ENCODE peak calls at places on chromosomes 2 and 18, in four cellular contexts. E, I, N and O are unnamed samples.

GRCh38 chr2:22756644-22757043 is 628.3 kb upstream of the KLHL29 start:
- DNase-seq in E (no peak), I (no peak), N (no peak), O (no peak)

GRCh38 chr2:111041398-111042202 is 79.1 kb upstream of the BCL2L11 start:
- DNase-seq in E (no peak), I (no peak), N (no peak), O (no peak)

GRCh38 chr18:75070625-75071483 is 138.1 kb downstream of the PTGR3 start:
- DNase-seq in E (peak), I (peak), N (no peak), O (no peak)

GRCh38 chr2:19785432-19785831 is 116.4 kb downstream of the TTC32 start:
- DNase-seq in E (peak), I (no peak), N (no peak), O (no peak)

GRCh38 chr2:201984800-201985525 is 48.7 kb upstream of the FZD7 start:
- DNase-seq in E (no peak), I (no peak), N (no peak), O (no peak)

GRCh38 chr18:55982992-55983391 is 395.0 kb upstream of the TCF4 start:
- DNase-seq in E (no peak), I (no peak), N (no peak), O (no peak)

GRCh38 chr2:135169900-135170753 is 118.0 kb downstream of the RAB3GAP1 start:
- DNase-seq in E (no peak), I (no peak), N (no peak), O (no peak)

GRCh38 chr2:219331560-219332213 is 857 bp downstream of the RESP18 start:
- DNase-seq in E (no peak), I (no peak), N (peak), O (peak)

GRCh38 chr2:21118302-21118920 is 5.4 kb upstream of the TDRD15 start:
- DNase-seq in E (peak), I (no peak), N (peak), O (no peak)

GRCh38 chr2:212523756-212524155 is 14.8 kb downstream of the ERBB4 start:
- DNase-seq in E (no peak), I (no peak), N (no peak), O (no peak)

GRCh38 chr2:15733867-15734765 is 142.4 kb downstream of the DDX1 start:
- DNase-seq in E (peak), I (peak), N (no peak), O (no peak)

GRCh38 chr2:226799976-226800940 is 638 bp upstream of the IRS1 start:
- DNase-seq in E (no peak), I (no peak), N (no peak), O (no peak)

GRCh38 chr2:191846787-191847620 is at the start of gene CAVIN2:
- DNase-seq in E (peak), I (peak), N (no peak), O (no peak)

GRCh38 chr2:33000986-33001385 is 54.2 kb downstream of the LTBP1 start:
- DNase-seq in E (no peak), I (no peak), N (no peak), O (no peak)

GRCh38 chr2:216632952-216633615 is at the start of gene IGFBP2:
- DNase-seq in E (no peak), I (no peak), N (peak), O (peak)

GRCh38 chr2:197838036-197838435 is 33.6 kb downstream of the PLCL1 start:
- DNase-seq in E (no peak), I (no peak), N (no peak), O (no peak)

GRCh38 chr2:88139203-88139702 is 11.4 kb upstream of the FABP1 start:
- DNase-seq in E (no peak), I (no peak), N (no peak), O (no peak)

GRCh38 chr2:30225131-30225762 is 6.1 kb upstream of the LBH start:
- DNase-seq in E (no peak), I (no peak), N (no peak), O (no peak)

DNA sequence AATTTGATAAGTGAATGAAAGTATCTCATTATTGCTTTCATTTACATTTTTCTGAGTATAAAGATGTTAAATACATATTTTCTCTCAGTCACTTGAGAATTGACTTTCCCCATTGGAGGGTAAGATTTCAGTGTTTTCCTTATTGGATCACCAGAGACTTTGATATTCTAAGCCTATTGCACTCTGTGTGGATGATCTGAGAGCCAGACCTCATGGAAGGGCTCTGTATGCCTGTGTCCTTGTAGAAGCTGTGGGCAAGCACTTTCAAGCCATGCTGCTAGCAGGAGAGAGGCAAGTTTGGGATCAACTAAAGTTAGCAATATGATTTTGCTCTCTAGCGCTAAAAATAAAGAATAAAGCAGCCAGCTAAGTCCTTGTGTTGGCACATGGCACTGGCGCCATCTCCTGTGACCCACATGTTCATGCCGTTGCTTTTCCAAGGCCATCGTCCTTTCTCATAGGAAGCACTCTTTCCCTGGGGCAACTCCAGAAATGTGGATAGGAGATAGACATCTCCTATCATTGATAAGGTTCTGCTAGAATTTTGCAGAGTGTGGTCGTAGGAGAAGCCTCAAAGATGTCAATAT is 72.6 kb downstream of the AOX1 start:
- DNase-seq in E (no peak), I (no peak), N (no peak), O (no peak)
- TF ChIP-seq CTCF in E (no peak), I (no peak), N (no peak), O (peak)

DNA sequence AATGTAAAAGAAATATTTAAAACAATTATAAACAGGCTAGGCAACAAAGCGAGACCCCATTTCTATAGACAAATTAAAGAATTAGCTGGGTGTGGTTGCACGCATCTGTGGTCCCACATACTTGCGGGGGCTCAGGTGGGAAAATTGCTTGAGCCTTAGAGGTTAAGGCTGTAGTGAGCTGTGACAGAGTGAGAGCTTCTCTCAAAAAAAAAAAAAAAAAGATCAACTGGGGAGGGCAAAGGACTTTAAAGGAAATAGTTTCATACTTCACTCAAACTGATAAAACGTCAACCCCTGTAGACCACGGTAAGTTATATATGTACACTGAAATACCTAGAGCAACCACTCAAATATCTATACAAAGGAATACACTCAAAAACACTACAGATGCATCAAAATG is 37.5 kb downstream of the MGAT4A start:
- DNase-seq in E (no peak), I (no peak), N (no peak), O (no peak)
- TF ChIP-seq CTCF in E (no peak), I (no peak), N (no peak), O (no peak)

DNA sequence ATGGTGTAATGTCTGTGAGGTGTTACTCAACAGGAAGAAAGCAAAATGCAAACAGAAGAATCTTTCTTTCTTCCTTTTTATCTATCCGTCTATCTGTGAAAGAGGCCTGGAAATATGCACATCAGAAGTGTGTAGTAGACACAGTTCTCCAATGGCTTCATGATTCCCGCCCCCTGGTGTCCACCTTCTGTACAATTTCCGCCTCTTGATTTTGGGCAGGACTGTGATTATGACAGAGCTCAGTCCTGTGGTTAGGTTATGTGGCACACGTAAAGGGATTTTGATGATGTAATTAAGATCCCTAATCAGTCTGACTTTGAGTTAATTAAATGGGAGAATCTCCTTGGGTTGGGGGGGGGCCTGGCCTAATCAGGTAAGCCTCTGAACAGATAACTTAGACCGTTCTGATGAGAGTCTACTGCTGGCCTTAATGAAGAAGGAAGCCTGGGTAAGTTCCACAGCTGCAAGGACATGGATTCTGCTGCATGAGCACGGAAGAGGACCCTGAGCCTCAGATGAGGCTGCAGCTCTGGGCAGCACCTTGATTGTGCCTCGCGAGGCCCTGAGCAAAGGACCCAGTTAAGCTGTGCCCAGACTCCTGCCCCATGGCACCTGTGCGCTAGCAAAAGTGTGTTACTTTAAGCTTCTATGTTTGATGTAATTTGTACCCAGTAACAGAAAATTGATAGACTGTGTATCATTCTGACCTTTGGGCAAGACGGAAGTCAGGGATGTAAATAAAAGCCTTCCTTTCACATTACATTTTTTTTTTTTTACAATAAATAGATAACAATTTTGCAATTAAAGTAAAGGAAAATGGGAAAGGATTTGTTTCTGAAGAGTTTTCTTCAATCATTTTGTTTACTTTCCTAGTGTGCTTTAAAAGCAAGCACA is 11.3 kb upstream of the KCNF1 start:
- DNase-seq in E (peak), I (no peak), N (peak), O (no peak)
- TF ChIP-seq CTCF in E (peak), I (no peak), N (peak), O (peak)

DNA sequence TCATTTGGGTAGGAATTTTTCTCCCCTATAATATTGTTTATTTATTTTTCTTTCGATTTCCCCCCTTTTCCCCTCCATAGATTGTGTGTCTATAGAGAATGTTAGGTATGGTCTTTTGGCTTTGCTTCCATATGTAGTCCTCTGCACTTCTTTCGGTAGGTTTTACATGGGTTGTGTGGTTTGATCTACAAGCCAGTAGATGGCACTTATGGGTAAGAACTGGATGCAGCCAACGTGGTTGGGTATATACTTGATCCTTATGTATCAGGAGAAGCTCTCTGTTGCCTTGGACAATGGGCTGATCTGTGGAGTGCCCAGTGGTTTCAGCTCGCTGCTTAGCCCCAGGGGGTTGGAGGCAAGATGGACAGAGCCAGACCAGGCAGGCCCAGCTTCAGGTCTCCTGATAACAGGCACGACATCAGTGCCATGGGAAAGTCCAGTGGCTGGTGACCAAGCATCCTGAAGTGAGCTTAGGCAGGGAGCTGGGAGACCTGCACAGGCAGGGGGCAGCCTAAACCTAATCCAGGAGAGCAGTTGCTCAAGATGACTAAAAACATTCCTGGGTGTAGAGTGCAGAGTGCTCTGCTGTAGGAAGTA is 488.3 kb downstream of the CCDC85A start:
- DNase-seq in E (no peak), I (no peak), N (no peak), O (no peak)
- TF ChIP-seq CTCF in E (no peak), I (no peak), N (no peak), O (no peak)

DNA sequence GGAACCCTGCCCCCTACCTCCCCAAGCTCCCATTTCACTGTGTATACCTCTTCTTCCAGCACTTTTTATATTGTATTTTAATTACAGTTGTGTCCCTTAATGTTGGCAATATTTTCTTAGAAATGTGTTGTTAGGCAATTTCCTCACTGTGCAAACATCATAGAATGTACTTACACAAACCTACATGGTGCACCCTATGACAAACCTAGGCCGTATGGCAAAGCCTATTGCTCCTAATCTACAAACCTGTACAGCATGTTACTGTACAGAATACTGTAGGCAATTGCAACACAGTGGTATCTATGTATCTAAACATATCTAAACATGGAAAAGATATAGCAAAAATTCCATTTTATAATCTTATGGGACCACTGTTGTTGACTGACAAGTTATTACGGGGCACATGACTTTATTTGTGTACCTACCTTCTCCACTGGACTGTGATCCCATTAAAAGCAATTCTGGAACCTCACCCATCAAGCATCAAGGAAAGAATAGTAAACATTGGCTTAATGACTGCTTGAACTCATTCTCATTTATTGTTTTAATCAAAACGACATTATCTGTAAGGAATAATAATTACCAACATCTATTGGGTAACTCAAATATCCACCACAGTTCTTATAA is 1641.5 kb upstream of the ZEB2 start:
- DNase-seq in E (no peak), I (no peak), N (no peak), O (no peak)
- TF ChIP-seq CTCF in E (no peak), I (no peak), N (no peak), O (no peak)